ENCODE peak calls at places on chromosomes 7 and 10, in seven cellular contexts. U, H, Y, V, M, S and P are unnamed samples.

GRCh38 chr10:62056660-62057059 is 155.2 kb downstream of the ARID5B start:
- DNase-seq in V (no peak), S (no peak), M (no peak), H (no peak), U (no peak), Y (no peak), P (no peak)

GRCh38 chr7:46192191-46192590 is 271.1 kb upstream of the IGFBP3 start:
- DNase-seq in S (peak; percentile 34), Y (no peak), H (no peak), M (no peak), V (no peak), U (no peak), P (no peak)

GRCh38 chr7:94741179-94741578 is 85.2 kb upstream of the SGCE start:
- DNase-seq in M (no peak), V (no peak), Y (no peak), S (no peak), U (no peak), H (no peak), P (no peak)

GRCh38 chr7:44310221-44310848 is 15.1 kb downstream of the CAMK2B start:
- DNase-seq in V (peak; percentile 35), S (no peak), M (no peak), U (no peak), H (no peak), Y (no peak), P (no peak)

GRCh38 chr7:117211614-117212013 is 111.2 kb downstream of the WNT2 start:
- DNase-seq in M (no peak), V (no peak), Y (no peak), S (no peak), U (no peak), H (no peak), P (no peak)

GRCh38 chr7:151566897-151567320 is 47.2 kb upstream of the RHEB start:
- DNase-seq in H (no peak), M (no peak), V (no peak), S (no peak), U (no peak), Y (no peak), P (no peak)

GRCh38 chr10:72353028-72353962 is 1.4 kb downstream of the DNAJB12 start:
- DNase-seq in H (no peak), U (no peak), M (no peak), V (no peak), S (peak; percentile 44), Y (peak; percentile 73), P (no peak)

GRCh38 chr10:44195120-44196007 is 189.5 kb downstream of the CXCL12 start:
- DNase-seq in Y (peak; percentile 79), S (no peak), H (peak; percentile 46), U (peak; percentile 57), V (peak; percentile 86), M (no peak), P (no peak)

GRCh38 chr10:34031410-34031809 is 696.9 kb upstream of the NRP1 start:
- DNase-seq in S (no peak), M (no peak), H (peak; percentile 46), Y (no peak), U (no peak), V (peak; percentile 82), P (no peak)

GRCh38 chr10:126334272-126334671 is 54.0 kb downstream of the ADAM12 start:
- DNase-seq in S (no peak), Y (no peak), U (no peak), V (no peak), H (no peak), M (no peak), P (no peak)

GRCh38 chr10:109451879-109452278 is 471.4 kb downstream of the XPNPEP1 start:
- DNase-seq in V (no peak), Y (no peak), U (no peak), M (no peak), H (no peak), S (no peak), P (no peak)

GRCh38 chr10:34139559-34139958 is 675.5 kb downstream of the PARD3 start:
- DNase-seq in M (no peak), V (no peak), U (peak; percentile 84), Y (no peak), H (no peak), S (no peak), P (no peak)

GRCh38 chr7:87155788-87156187 is 3.5 kb downstream of the DMTF1 start:
- DNase-seq in M (no peak), H (no peak), S (no peak), U (peak; percentile 4), V (no peak), Y (no peak), P (no peak)

GRCh38 chr7:81721428-81721827 is 48.4 kb downstream of the HGF start:
- DNase-seq in U (no peak), H (no peak), S (no peak), V (no peak), M (no peak), Y (no peak), P (no peak)

GRCh38 chr7:127251048-127251451 is 1.7 kb downstream of the GRM8 start:
- DNase-seq in Y (no peak), S (peak; percentile 32), H (no peak), V (no peak), M (no peak), U (no peak), P (no peak)

GRCh38 chr7:19852192-19852591 is 78.8 kb upstream of the TMEM196 start:
- DNase-seq in H (no peak), S (no peak), M (no peak), V (no peak), Y (no peak), U (no peak), P (no peak)

GRCh38 chr7:2999078-2999500 is 44.6 kb downstream of the CARD11 start:
- DNase-seq in U (no peak), Y (no peak), M (no peak), H (no peak), S (no peak), V (no peak), P (no peak)

GRCh38 chr10:6721480-6721879 is 141.4 kb upstream of the PRKCQ start:
- DNase-seq in V (peak; percentile 67), H (peak; percentile 41), M (no peak), U (peak; percentile 86), S (no peak), Y (no peak), P (no peak)

GRCh38 chr7:23065974-23066373 is 39.6 kb upstream of the KLHL7 start:
- DNase-seq in H (no peak), Y (no peak), M (no peak), U (peak; percentile 63), S (no peak), V (no peak), P (no peak)

GRCh38 chr10:101613646-101614045 is 25.5 kb downstream of the DPCD start:
- DNase-seq in H (no peak), U (no peak), M (no peak), V (no peak), S (no peak), Y (no peak), P (no peak)

GRCh38 chr10:68934994-68935393 is 21.0 kb upstream of the DDX21 start:
- DNase-seq in V (no peak), Y (no peak), S (no peak), U (no peak), M (no peak), H (no peak), P (no peak)

GRCh38 chr10:68938884-68939283 is 17.1 kb upstream of the DDX21 start:
- DNase-seq in S (no peak), U (no peak), Y (no peak), M (no peak), V (no peak), H (no peak), P (no peak)

DNA sequence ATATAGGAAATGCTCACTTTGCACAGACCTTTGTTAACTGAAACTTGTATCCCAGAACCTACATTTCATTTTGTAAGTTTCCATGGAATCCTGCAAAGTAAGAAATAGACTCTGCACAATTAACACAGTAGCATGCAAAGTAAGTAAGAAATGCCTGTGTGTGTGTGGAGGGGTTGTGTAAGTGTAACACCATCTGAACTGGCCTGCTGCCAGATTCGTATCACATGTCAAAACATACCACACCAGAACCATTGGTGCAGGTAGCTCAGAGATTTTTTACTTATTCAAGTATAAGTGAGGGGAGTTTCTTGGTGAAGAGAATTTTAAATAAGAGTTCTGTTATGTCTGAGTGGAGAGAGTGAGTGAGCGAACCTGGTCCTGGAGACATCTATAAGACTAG is 17.9 kb upstream of the DDX21 start:
- DNase-seq in V (no peak), Y (peak; percentile 66), M (no peak), H (no peak), U (no peak), S (no peak), P (no peak)
- H3K36me3 ChIP-seq in V (peaks cover 63% of the 10 kb centered on the region), Y (no peaks in the 10 kb centered on the region), M (peaks cover 25% of the 10 kb centered on the region), H (peaks cover 91% of the 10 kb centered on the region), U (no peaks in the 10 kb centered on the region), S (peaks cover 29% of the 10 kb centered on the region), P (peaks cover 4% of the 10 kb centered on the region)

GRCh38 chr7:6691609-6692106 is 15.1 kb downstream of the ZNF12 start:
- DNase-seq in U (no peak), S (no peak), M (no peak), V (no peak), H (no peak), Y (no peak), P (no peak)
- H3K4me3 ChIP-seq in U (no peak overlapping the region), S (peak overlapping the region; percentile 18), M (no peak overlapping the region), V (peak overlapping the region; percentile 3), H (no peak overlapping the region), Y (no peak overlapping the region), P (no peak overlapping the region)

DNA sequence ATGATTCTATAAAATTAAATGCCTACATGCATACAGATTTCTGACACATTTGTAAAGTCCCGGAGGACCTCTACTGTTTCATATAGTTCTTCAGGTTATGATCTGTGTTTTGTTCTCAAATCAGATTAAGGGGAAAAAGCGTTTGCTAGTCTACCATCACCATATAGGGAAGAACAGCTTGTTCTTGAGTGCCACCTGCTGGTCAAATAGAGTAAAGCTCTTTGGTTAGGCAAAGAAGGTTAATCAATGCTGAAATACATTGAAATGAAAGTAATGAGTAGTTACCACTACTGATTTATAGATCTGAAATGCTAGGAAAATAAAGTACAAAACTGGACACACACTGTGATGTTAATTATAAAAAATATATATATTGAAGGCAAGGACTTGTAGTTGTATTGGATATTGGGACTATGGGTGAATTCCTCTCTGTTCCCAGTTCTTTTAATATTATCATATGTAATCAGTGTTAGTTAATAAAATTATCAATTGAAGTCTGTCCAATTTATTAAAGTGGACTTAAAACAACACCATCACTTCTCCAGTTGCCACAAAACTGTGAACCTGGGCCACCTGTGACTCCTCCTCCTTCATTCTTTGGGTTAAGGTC is 72.6 kb upstream of the PDLIM1 start:
- DNase-seq in H (no peak), M (no peak), Y (no peak), V (no peak), S (peak; percentile 79), U (peak; percentile 23), P (peak; percentile 74)
- H3K36me3 ChIP-seq in H (peaks cover 39% of the 10 kb centered on the region), M (no peaks in the 10 kb centered on the region), Y (peaks cover 8% of the 10 kb centered on the region), V (peaks cover 62% of the 10 kb centered on the region), S (no peaks in the 10 kb centered on the region), U (no peaks in the 10 kb centered on the region), P (peaks cover 5% of the 10 kb centered on the region)

DNA sequence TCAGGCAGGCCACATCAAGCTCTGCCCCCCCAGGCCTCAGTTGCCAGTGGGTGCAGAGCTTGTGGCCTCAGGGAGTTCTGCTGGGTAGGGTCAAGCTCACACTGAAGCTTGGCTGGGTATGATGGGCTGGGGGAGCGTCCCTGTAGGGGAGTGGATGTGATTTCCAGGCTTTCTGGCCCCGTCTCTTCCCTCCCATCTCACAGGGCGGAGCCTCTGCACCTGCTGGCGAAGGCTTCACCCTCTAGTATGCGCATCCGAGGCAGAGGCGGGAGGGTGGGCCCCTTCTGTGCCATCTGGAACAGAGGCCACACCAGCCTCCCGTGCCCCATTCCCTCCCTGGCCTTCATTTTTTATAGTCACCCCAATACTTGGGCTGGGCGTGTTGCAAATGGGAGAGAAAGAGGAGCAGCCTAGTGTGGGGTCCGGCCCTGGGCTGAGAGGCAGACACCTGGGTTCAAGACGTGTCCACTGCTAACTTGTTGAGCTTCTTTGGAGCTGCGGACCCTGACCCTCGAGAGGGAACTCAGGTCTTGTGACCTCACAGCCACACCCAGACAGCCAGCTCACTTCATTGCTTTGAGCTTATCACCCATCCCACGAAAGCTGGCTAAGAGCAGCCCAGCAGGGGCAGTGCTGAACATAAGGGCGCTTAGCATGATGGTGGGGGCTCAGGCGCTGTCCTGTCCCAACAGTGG is 2.3 kb downstream of the AQP1 start:
- DNase-seq in V (no peak), Y (no peak), H (no peak), S (no peak), M (no peak), U (no peak), P (peak; percentile 53)
- H3K4me3 ChIP-seq in V (peak overlapping the region; percentile 62), Y (no peak overlapping the region), H (peak overlapping the region; percentile 70), S (no peak overlapping the region), M (no peak overlapping the region), U (no peak overlapping the region), P (no peak overlapping the region)